ENCODE peak calls at places on chromosomes 6 and 20, in seven cellular contexts. G is suprapubic skin; Z is uterus; A is lower lobe of right lung; H is cardiac muscle cell; C is endodermal cell; K is CD8-positive, alpha-beta T cell. Y is an unnamed sample. For H3K9me3, the result is how much of the 10 kb centered on the place peaks cover.

GRCh38 chr6:4608361-4609115 is 167.7 kb upstream of the CDYL start:
- DNase-seq in G (no peak), Z (no peak), A (no peak), H (no peak), C (no peak), K (no peak), Y (no peak)

GRCh38 chr6:148572676-148573335 is 174.0 kb upstream of the UST start:
- DNase-seq in G (no peak), Z (no peak), A (no peak), H (no peak), C (no peak), K (no peak), Y (no peak)

GRCh38 chr6:16576391-16577368 is 184.6 kb downstream of the ATXN1 start:
- DNase-seq in G (no peak), Z (no peak), A (no peak), H (no peak), C (no peak), K (no peak), Y (no peak)

GRCh38 chr6:126574301-126574700 is 234.4 kb downstream of the CENPW start:
- DNase-seq in G (no peak), Z (no peak), A (no peak), H (no peak), C (no peak), K (no peak), Y (no peak)

GRCh38 chr6:154361476-154361875 is 4.9 kb upstream of the IPCEF1 start:
- DNase-seq in G (no peak), Z (no peak), A (no peak), H (no peak), C (peak), K (no peak), Y (no peak)

GRCh38 chr6:125262026-125263013 is 39.4 kb downstream of the HDDC2 start:
- DNase-seq in G (no peak), Z (no peak), A (no peak), H (no peak), C (no peak), K (no peak), Y (no peak)

GRCh38 chr20:59749293-59749680 is 144.9 kb downstream of the PHACTR3 start:
- DNase-seq in G (no peak), Z (no peak), A (no peak), H (no peak), C (no peak), K (no peak), Y (no peak)

GRCh38 chr20:38790210-38791053 is 15.1 kb upstream of the PPP1R16B start:
- DNase-seq in G (no peak), Z (no peak), A (no peak), H (peak), C (peak), K (no peak), Y (peak)

DNA sequence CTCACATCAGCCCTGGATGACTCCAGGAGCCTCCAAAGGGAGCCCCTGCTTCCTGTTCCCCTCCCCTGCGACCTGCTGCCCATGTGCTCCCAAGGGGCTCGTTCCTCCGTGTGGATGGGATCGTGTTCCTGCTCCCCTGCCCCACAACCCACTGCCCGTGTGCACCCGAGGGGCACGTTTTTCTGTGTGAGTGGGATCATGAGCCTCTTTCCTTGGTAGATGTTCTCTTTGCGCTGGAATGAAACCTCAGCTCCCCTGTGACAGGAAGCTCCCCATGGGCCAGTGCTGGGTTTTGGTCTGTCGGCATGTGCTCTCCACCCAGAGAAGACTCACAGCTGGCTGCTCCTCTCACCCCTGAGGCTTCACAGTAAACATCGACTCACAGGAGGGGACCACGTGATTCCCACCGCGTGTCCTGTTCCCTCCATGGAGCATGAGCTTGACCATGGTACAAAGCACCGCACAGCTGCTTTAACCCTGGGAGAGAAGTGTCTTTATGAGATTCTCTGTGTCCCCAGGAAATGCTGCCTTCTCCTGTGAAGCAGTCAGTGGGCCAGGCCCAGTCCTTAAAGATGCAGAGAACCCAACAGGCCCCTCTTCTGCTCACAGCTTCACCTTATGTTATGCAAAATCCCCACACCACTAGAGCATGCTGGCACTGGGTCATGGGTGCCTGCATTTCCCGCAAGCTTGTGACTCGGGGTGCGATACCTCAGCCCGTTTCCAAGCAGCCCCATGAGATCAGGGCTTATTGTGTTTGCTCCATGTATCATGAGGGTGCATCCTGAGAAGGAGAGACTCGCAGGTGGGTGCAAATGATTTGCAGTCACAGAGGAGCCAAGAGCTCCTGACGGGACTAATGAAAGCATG is 215.1 kb downstream of the ERMARD start:
- DNase-seq in G (peak), Z (no peak), A (no peak), H (no peak), C (peak), K (no peak), Y (no peak)
- H3K9me3 ChIP-seq in G (under half), Z (under half), A (under half), H (under half), C (under half), K (under half), Y (under half)

DNA sequence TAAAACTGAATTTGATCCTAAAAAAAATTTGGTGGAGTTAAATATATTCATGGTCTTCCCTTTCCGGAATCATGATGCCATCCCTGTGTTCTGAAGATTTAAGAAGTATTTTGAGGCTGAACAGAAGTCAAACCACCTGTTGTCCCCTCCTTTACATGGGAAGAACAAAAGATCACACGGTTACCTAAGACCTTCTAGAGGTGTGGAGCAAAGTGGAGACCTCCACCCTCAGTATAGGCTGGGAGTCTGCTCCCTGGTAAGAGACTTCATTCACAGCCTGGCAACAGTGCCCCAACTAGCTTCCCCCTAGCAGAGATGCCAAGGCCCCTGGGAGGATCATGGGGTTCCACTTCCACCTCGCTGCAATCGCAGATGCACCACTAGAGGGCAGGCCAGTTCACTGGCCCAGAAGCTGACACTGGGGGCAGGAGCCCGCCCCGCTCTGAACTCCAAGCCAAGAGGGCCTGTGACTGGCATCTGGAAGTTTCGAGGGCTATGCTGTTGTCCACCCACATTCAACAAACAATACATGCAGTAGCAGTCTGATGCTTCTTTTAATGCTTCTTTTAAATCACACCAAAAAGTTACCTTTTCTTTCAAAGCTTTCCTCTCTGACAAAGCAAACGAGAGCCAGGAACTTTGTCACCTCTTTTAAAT is 19.5 kb upstream of the UBE2J1 start:
- DNase-seq in G (peak), Z (peak), A (peak), H (peak), C (peak), K (peak), Y (peak)
- TF ChIP-seq CTCF in G (peak), Z (peak), A (peak), H (peak), C (peak), K (peak), Y (peak)

GRCh38 chr20:49380245-49380875 is 102.1 kb downstream of the KCNB1 start:
- DNase-seq in G (no peak), Z (no peak), A (no peak), H (no peak), C (peak), K (no peak), Y (no peak)

GRCh38 chr20:49384437-49385434 is 97.7 kb downstream of the KCNB1 start:
- DNase-seq in G (no peak), Z (peak), A (peak), H (peak), C (peak), K (peak), Y (peak)

GRCh38 chr20:49379338-49379737 is 101.5 kb upstream of the ZNFX1 start:
- DNase-seq in G (no peak), Z (no peak), A (no peak), H (no peak), C (no peak), K (no peak), Y (no peak)

GRCh38 chr20:49385471-49385870 is 97.0 kb downstream of the KCNB1 start:
- DNase-seq in G (no peak), Z (no peak), A (no peak), H (peak), C (peak), K (no peak), Y (no peak)

DNA sequence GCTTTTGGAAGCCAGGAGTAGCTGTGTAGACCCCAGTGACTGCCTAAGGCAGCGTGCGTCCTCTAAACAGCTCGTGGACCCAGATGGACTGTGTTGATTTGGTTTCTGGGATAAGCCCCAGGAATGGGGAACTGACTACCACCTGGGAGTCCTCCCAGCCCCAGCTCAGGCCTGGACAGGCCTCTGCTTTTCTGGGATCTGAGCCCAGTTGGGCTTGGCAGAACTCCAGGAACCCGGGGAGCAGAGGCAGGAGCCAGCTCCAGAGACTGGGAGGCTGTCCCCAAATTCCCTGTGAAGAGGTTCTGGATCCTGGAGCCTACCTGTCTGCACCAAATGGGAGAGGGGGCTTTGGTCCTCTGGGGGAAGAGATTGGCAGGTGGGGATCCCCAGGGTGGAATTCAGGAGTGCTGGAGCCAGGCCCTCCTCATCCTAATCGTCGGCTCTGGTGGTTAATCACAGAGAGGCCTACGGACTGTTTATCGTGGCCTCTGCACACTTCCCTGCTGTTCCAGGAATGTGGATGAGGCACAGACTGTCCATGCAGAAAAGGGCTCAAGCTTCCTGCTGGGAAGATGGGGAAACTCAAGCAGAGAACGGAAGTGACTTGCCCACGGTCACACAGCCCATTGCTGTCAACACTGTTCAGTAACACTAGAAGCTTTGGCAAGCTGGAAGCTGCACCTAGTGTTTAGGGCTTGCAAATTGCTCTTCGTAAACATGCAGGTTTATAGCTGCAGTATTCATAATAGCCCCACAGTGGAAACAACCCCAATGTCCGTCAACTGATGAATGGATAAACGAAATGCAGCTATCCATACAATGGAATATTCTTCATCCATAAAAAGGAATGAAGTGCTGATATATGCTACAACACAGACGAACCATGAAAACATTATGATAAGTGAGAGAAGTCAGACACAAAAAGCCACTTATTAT is 100.6 kb downstream of the KCNB1 start:
- DNase-seq in G (no peak), Z (peak), A (no peak), H (no peak), C (no peak), K (no peak), Y (no peak)
- H3K27ac ChIP-seq in G (no peak), Z (peak), A (no peak), H (no peak), C (no peak), K (no peak), Y (no peak)

DNA sequence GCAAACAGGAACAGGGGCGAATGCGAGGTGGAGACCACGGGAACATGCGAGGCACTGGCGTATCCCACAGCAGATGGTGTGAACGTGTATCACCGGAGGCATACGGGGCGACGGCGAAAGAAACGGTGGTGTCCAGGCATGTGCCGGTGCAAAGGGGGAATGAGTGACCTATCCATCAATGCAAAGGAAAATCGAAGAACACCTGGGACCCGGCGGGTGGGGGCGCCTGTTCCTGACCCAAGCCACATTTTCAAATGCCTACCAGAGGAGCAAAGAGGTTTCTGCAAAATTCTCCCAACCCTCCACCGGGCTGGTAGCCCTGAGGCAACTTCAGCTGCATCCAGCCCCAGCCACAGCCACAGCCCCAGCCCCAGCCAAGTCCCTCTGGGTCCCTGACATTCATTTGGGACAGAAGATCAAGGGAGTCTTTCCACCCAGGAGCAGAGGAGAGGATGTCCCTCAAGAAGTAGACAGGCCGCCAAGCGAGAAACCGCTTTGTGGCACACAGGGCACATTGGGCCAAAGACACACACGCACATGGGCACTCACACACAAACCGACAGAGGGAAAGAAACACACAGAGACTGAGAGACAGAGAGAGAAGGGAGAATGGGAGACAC is 164.0 kb upstream of the ZNF337 start:
- DNase-seq in G (no peak), Z (no peak), A (peak), H (no peak), C (no peak), K (no peak), Y (no peak)
- H3K9me3 ChIP-seq in G (under half), Z (under half), A (under half), H (under half), C (under half), K (under half), Y (under half)

GRCh38 chr6:91317247-91317646 is 730.4 kb upstream of the MAP3K7 start:
- DNase-seq in G (no peak), Z (no peak), A (no peak), H (no peak), C (no peak), K (no peak), Y (no peak)
- TF ChIP-seq CTCF in G (no peak), Z (no peak), A (no peak), H (no peak), C (no peak), K (no peak), Y (no peak)